ENCODE peak calls at places on chromosomes 6 and 20, in ten cellular contexts. D is breast epithelium, G is body of pancreas, N is ovary, I is right lobe of liver, C is endothelial cell of umbilical vein, U is heart left ventricle, V is adrenal gland, B is stomach, T is K562. K is an unnamed sample.

GRCh38 chr20:13337090-13337784 is 116.2 kb downstream of the ISM1 start:
- DNase-seq in U (no peak), N (no peak), C (no peak), D (no peak), T (no peak), V (no peak), B (no peak), G (no peak), I (no peak), K (no peak)

GRCh38 chr20:57439432-57439831 is 48.2 kb downstream of the RBM38 start:
- DNase-seq in N (peak; percentile 38), D (peak; percentile 92), T (no peak), B (peak; percentile 94), V (no peak), U (peak; percentile 86), G (peak; percentile 92), I (peak; percentile 97), C (no peak), K (peak; percentile 60)

GRCh38 chr6:158775832-158776231 is 43.3 kb downstream of the EZR start:
- DNase-seq in U (no peak), T (no peak), C (no peak), N (no peak), G (no peak), I (no peak), D (no peak), V (no peak), B (no peak), K (no peak)

GRCh38 chr6:143223895-143224294 is 163.2 kb downstream of the AIG1 start:
- DNase-seq in N (peak; percentile 37), I (peak; percentile 91), B (no peak), U (peak; percentile 78), T (no peak), G (peak; percentile 87), V (peak; percentile 73), D (no peak), C (no peak), K (no peak)

GRCh38 chr6:157767757-157768156 is 55.3 kb upstream of the SNX9 start:
- DNase-seq in G (no peak), V (no peak), T (no peak), D (no peak), U (no peak), I (no peak), C (no peak), N (no peak), B (no peak), K (no peak)

GRCh38 chr20:56400001-56400640 is 7.7 kb downstream of the CSTF1 start:
- DNase-seq in U (no peak), V (peak; percentile 78), B (peak; percentile 44), G (peak; percentile 55), D (no peak), T (peak; percentile 49), C (peak; percentile 74), N (no peak), I (no peak), K (no peak)

GRCh38 chr6:137323860-137324259 is 104.7 kb upstream of the IFNGR1 start:
- DNase-seq in V (no peak), N (no peak), U (no peak), D (no peak), C (no peak), I (no peak), T (no peak), G (no peak), B (no peak), K (no peak)

GRCh38 chr20:23331450-23331849 is 19.1 kb upstream of the NXT1 start:
- DNase-seq in T (no peak), V (no peak), C (no peak), U (no peak), I (no peak), D (no peak), G (no peak), N (no peak), B (no peak), K (no peak)

DNA sequence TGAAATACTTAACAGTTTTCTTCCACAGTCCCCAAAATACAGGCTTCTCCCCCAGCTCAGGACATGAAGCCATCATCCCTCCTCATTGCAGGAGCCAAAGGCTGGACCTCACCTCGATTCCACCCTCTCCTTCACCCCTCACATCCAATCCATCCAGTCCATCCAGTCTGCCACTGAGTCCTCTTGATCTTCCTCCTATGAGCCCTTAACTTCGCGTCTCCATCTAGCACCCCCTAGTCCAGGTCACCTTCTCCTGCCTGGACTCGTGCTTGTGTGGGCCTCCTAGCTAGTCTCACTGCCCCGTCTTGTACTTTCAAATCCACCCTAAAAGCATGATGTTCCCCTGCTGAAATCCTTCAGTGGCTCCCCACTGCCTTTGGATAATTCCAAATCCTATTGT is 3.3 kb downstream of the TRIB3 start:
- DNase-seq in B (no peak), V (no peak), T (no peak), I (no peak), G (no peak), N (no peak), U (no peak), C (no peak), D (no peak), K (no peak)
- TF ChIP-seq POLR2A in B (no peak), V (no peak), T (no peak), I (no peak), G (no peak), N (no peak), U (no peak), C (no peak), D (no peak), K (no peak)

GRCh38 chr6:93790976-93791375 is 371.6 kb upstream of the EPHA7 start:
- DNase-seq in G (no peak), N (no peak), B (no peak), U (no peak), V (no peak), D (no peak), C (no peak), T (no peak), I (no peak), K (no peak)
- TF ChIP-seq POLR2A in G (no peak), N (no peak), B (no peak), U (no peak), V (no peak), D (no peak), C (no peak), T (no peak), I (no peak), K (no peak)

GRCh38 chr6:10250655-10251220 is 164.1 kb downstream of the TFAP2A start:
- DNase-seq in U (no peak), V (no peak), G (no peak), N (no peak), I (no peak), D (no peak), C (no peak), B (no peak), T (no peak), K (no peak)

DNA sequence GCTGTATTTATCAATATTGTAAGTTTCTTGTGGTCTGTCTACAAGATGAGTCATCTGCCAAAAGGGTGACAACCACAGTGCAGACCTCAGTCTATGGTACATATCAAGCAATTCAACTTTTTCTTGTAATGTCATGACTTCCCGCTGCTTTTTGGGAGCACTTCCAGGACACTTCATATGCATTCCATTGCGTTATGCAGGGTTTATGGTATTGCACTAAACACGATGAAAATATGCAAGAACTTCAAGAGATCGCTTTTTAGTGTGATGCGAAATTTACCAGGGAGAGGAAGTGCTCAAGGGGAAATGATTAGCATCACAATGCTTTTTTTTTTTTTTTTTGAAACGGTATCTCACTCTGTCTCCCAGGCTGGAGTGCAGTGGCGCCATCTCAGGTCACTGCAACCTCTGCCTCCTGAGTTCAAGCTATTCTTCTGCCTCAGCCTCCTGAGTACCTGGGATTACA is 166.5 kb downstream of the TFAP2A start:
- DNase-seq in N (no peak), C (no peak), U (no peak), V (no peak), T (no peak), B (no peak), D (no peak), I (no peak), G (no peak), K (peak; percentile 20)
- TF ChIP-seq POLR2A in N (no peak), C (no peak), U (no peak), V (no peak), T (no peak), B (no peak), D (no peak), I (no peak), G (no peak), K (no peak)

DNA sequence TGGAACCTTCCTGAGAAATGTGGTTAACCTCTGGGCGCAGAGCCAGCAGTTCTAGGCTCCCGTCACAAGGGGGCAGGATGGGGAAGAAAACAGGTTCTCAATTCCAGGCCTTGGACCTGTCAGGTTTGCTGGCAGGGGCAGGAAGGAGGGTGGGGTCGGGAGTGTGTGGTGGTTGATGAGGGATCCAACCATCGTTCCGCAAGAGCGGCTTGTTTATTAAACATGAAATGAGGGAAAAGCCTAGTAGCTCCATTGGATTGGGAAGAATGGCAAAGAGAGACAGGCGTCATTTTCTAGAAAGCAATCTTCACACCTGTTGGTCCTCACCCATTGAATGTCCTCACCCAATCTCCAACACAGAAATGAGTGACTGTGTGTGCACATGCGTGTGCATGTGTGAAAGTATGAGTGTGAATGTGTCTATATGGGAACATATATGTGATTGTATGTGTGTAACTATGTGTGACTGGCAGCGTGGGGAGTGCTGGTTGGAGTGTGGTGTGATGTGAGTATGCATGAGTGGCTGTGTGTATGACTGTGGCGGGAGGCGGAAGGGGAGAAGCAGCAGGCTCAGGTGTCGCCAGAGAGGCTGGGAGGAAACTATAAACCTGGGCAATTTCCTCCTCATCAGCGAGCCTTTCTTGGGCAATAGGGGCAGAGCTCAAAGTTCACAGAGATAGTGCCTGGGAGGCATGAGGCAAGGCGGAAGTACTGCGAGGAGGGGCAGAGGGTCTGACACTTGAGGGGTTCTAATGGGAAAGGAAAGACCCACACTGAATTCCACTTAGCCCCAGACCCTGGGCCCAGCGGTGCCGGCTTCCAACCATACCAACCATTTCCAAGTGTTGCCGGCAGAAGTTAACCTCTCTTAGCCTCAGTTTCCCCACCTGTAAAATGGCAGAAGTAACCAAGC is 29.6 kb downstream of the SRSF3 start:
- DNase-seq in C (peak; percentile 84), V (peak; percentile 95), B (peak; percentile 93), U (peak; percentile 87), T (peak; percentile 91), I (peak; percentile 87), N (peak; percentile 91), G (peak; percentile 93), D (peak; percentile 90), K (peak; percentile 71)
- TF ChIP-seq POLR2A in C (no peak), V (no peak), B (no peak), U (no peak), T (no peak), I (no peak), N (no peak), G (peak; percentile 22), D (no peak), K (no peak)

DNA sequence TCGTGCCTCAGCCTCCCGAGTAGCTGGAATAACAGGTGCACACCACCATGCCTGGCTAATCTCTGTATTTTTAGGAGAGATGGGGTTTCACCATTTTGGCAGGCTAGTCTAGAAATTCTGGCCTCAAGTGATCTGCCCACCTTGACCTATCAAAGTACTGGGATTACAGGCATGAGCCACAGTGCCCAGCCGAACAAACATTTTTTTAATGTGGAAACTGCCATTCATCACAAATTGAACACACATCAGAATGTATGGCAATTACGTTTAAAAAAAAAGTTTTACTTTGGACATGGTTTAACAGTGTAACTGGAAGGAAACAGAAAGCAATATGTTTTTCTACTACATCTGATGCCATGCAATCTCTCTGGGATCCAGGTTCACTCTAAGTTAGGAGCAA is 38.3 kb upstream of the LOC128125822 start:
- DNase-seq in I (no peak), V (no peak), B (no peak), D (no peak), N (no peak), G (no peak), T (no peak), C (no peak), U (no peak), K (no peak)
- TF ChIP-seq POLR2A in I (no peak), V (no peak), B (no peak), D (no peak), N (no peak), G (no peak), T (no peak), C (no peak), U (no peak), K (no peak)